ENCODE peak calls at places on chromosomes 5 and 9, in four cellular contexts. T is astrocyte of the spinal cord, A is fibroblast of the aortic adventitia, I is epithelial cell of esophagus. G is an unnamed sample.

GRCh38 chr9:76561887-76562286 is 102.9 kb downstream of the GCNT1 start:
- DNase-seq in T (no peak), A (no peak), I (no peak), G (no peak)

GRCh38 chr9:116087751-116088194 is 65.8 kb upstream of the PAPPA start:
- DNase-seq in T (peak; percentile 81), A (peak; percentile 91), I (peak; percentile 70), G (no peak)

GRCh38 chr5:178131446-178131996 is 707 bp downstream of the RMND5B start:
- DNase-seq in T (no peak), A (no peak), I (no peak), G (no peak)

GRCh38 chr9:13939129-13939528 is 374.8 kb downstream of the NFIB start:
- DNase-seq in T (peak; percentile 79), A (peak; percentile 98), I (peak; percentile 76), G (no peak)

GRCh38 chr5:144332265-144332664 is 161.6 kb downstream of the KCTD16 start:
- DNase-seq in T (no peak), A (no peak), I (peak; percentile 4), G (no peak)

GRCh38 chr9:81789751-81790150 is 100.4 kb upstream of the TLE1 start:
- DNase-seq in T (peak; percentile 55), A (peak; percentile 78), I (no peak), G (no peak)

GRCh38 chr9:116074658-116075057 is 78.9 kb upstream of the PAPPA start:
- DNase-seq in T (no peak), A (peak; percentile 60), I (peak; percentile 80), G (no peak)

GRCh38 chr5:82884821-82885471 is 192.2 kb downstream of the TMEM167A start:
- DNase-seq in T (no peak), A (no peak), I (no peak), G (no peak)

GRCh38 chr9:18543406-18543965 is 69.5 kb downstream of the ADAMTSL1 start:
- DNase-seq in T (peak; percentile 87), A (peak; percentile 96), I (peak; percentile 32), G (no peak)

GRCh38 chr5:151675956-151676712 is 10.6 kb downstream of the SPARC start:
- DNase-seq in T (no peak), A (peak; percentile 51), I (no peak), G (no peak)

GRCh38 chr5:153496835-153497234 is 6.4 kb downstream of the GRIA1 start:
- DNase-seq in T (peak; percentile 62), A (peak; percentile 66), I (peak; percentile 50), G (no peak)

GRCh38 chr9:23754551-23754950 is 71.5 kb downstream of the ELAVL2 start:
- DNase-seq in T (peak; percentile 17), A (no peak), I (peak; percentile 63), G (no peak)

GRCh38 chr5:145471831-145472616 is 363.1 kb downstream of the PRELID2 start:
- DNase-seq in T (no peak), A (peak; percentile 39), I (peak; percentile 61), G (no peak)

GRCh38 chr5:142082182-142082781 is 26.3 kb upstream of the NDFIP1 start:
- DNase-seq in T (no peak), A (no peak), I (no peak), G (no peak)

GRCh38 chr5:143536364-143536763 is 132.9 kb upstream of the NR3C1 start:
- DNase-seq in T (peak; percentile 95), A (peak; percentile 100), I (peak; percentile 95), G (no peak)

GRCh38 chr5:54793612-54794436 is 191.6 kb downstream of the ESM1 start:
- DNase-seq in T (no peak), A (peak; percentile 51), I (no peak), G (no peak)

GRCh38 chr9:91253488-91253887 is 108.2 kb downstream of the AUH start:
- DNase-seq in T (no peak), A (peak; percentile 10), I (no peak), G (peak; percentile 27)

GRCh38 chr9:21695874-21696341 is 106.5 kb upstream of the MTAP start:
- DNase-seq in T (no peak), A (no peak), I (no peak), G (no peak)

GRCh38 chr9:104795082-104795481 is 31.2 kb downstream of the NIPSNAP3B start:
- DNase-seq in T (no peak), A (peak; percentile 31), I (peak; percentile 46), G (no peak)

GRCh38 chr9:9942764-9943424 is 669.9 kb downstream of the PTPRD start:
- DNase-seq in T (peak; percentile 76), A (peak; percentile 69), I (peak; percentile 64), G (peak; percentile 35)

GRCh38 chr5:15384581-15384980 is 115.4 kb upstream of the FBXL7 start:
- DNase-seq in T (no peak), A (no peak), I (no peak), G (no peak)

GRCh38 chr5:106699198-106699597 is 971.5 kb downstream of the EFNA5 start:
- DNase-seq in T (no peak), A (no peak), I (no peak), G (no peak)

GRCh38 chr9:91155181-91155580 is 206.5 kb downstream of the AUH start:
- DNase-seq in T (no peak), A (no peak), I (no peak), G (no peak)

GRCh38 chr5:179215576-179215975 is 129.7 kb downstream of the ADAMTS2 start:
- DNase-seq in T (no peak), A (peak; percentile 9), I (no peak), G (no peak)

GRCh38 chr5:95884511-95884910 is 62.0 kb upstream of the GLRX start:
- DNase-seq in T (no peak), A (no peak), I (no peak), G (no peak)

GRCh38 chr5:91200692-91201091 is 182.4 kb downstream of the ARRDC3 start:
- DNase-seq in T (no peak), A (no peak), I (no peak), G (no peak)

GRCh38 chr5:523658-524441 is 399 bp downstream of the SLC9A3 start:
- DNase-seq in T (no peak), A (no peak), I (no peak), G (no peak)

GRCh38 chr5:177036921-177037320 is 14.4 kb downstream of the ZNF346 start:
- DNase-seq in T (no peak), A (no peak), I (no peak), G (no peak)

GRCh38 chr5:119597728-119598298 is 31.5 kb upstream of the FAM170A start:
- DNase-seq in T (no peak), A (no peak), I (no peak), G (no peak)

DNA sequence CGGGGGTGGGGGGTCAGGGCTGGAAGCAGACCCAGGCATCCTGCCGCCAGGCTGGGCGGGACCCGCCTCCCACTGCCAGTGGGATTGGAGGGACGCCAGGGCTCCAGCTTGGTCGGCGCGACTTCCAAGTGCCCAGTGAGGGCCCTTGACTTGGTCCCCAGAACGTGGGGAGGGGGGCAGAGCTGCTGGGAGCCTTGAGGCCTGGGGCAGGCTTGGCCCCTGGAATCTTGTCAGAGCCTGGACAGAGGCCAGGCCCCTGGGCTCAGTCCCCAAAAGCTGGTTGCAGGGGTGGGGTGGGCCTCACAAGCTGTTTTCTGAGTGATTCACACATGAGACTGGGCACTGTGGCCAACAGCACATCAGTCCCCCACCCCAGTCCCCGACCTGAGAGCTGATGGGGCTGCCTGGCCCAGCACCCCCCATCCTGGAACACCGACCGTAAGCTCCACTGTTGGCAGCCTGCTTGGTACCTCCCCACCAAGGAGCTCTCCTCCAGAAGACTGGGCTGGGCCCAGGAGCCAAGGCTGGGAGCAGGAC is 528 bp downstream of the CLIC3 start:
- DNase-seq in T (peak; percentile 32), A (peak; percentile 81), I (peak; percentile 9), G (no peak)
- H3K4me3 ChIP-seq in T (peak overlapping the region; percentile 13), A (peak overlapping the region; percentile 40), I (peak overlapping the region; percentile 43), G (no peak overlapping the region)

DNA sequence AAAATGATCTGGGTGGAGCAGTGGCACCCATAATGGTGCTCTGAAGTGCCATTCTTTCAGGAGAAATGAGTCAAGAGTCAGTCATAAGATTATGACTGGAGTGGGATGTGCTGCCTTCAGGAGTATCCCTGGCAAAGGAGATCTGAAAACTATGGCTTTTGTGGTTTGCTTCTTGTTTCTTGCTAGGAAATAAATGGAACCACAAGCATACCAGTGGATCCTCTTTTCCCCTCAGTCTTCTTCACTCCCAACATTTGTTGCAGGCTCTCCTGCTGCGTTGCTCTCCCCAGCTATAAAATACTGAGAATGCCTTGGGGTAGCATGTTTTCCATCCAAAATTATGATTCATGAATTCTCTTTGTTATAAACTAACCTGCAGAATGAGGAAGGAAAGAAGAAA is 199.1 kb downstream of the NNT start:
- DNase-seq in T (peak; percentile 54), A (peak; percentile 71), I (peak; percentile 47), G (no peak)
- H3K4me3 ChIP-seq in T (no peak overlapping the region), A (no peak overlapping the region), I (no peak overlapping the region), G (no peak overlapping the region)

DNA sequence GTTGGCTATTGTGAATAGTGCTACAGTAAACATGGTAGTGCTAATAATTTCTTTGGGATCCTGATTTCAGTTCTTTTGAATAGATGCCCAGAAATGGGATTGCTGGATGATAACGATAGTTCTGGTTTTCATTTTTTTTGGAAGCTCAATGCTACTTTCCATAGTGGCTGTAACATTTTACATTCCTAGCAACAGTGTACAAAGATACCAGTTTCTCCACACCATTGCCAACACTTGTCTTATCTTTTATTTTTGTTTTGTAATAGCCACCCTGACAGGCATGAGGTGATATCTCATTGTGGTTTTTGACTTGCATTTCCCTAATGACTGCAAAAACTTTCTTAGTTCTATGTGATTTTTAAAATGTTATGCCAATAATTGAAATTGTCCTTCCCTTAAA is 68.8 kb upstream of the LRRC70 start:
- DNase-seq in T (no peak), A (peak; percentile 84), I (no peak), G (no peak)
- H3K4me3 ChIP-seq in T (no peak overlapping the region), A (no peak overlapping the region), I (no peak overlapping the region), G (no peak overlapping the region)

GRCh38 chr9:134975253-134975652 is 57.5 kb upstream of the FCN1 start:
- DNase-seq in T (no peak), A (no peak), I (no peak), G (no peak)
- H3K4me3 ChIP-seq in T (no peak overlapping the region), A (no peak overlapping the region), I (no peak overlapping the region), G (no peak overlapping the region)

GRCh38 chr9:122371851-122372250 is 1.0 kb downstream of the PTGS1 start:
- DNase-seq in T (no peak), A (no peak), I (no peak), G (no peak)

GRCh38 chr9:122376791-122377190 is 6.0 kb downstream of the PTGS1 start:
- DNase-seq in T (no peak), A (no peak), I (no peak), G (no peak)

GRCh38 chr9:122372856-122373845 is 2.3 kb downstream of the PTGS1 start:
- DNase-seq in T (no peak), A (no peak), I (no peak), G (no peak)

GRCh38 chr9:122377241-122378164 is 6.7 kb downstream of the PTGS1 start:
- DNase-seq in T (no peak), A (no peak), I (no peak), G (no peak)

DNA sequence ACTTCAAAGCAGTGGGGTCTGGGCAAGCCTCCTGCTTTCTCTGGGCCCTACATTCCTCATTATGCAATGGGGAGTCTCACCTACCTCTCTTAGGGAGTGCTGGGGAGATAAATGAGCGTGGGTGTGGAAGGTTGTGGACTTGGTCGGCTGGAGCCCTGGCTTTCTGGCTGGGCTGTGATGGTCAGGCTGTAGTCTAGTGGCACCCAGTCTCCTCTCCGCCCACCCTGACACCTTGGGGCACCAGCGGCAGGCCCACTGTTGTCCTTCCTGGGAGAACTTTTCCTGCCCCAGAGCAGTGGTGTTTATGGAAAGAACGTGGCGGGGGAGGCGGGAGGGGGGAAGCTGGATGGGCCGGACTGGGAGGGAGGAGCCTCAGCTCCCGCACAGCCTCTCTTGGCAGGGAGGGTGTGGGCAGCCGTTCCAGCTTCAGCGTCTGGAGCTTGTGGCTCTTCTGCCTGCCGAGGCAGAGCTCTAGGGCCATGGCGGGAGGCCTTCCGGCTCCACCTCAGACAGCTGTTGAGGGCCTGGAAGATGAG is 4.1 kb downstream of the PTGS1 start:
- DNase-seq in T (peak; percentile 34), A (peak; percentile 80), I (peak; percentile 50), G (no peak)
- H3K4me3 ChIP-seq in T (no peak overlapping the region), A (peak overlapping the region; percentile 54), I (no peak overlapping the region), G (no peak overlapping the region)